ENCODE peak calls at places on chromosomes 2 and 18, in ten cellular contexts. One of them, this sample, is unnamed.

GRCh38 chr2:147934881-147935280 is 85.7 kb downstream of the ORC4 start:
- DNase-seq in endothelial cell of umbilical vein: no peak
- DNase-seq in chondrocyte: no peak
- DNase-seq in skeletal muscle cell: no peak
- DNase-seq in NCI-H1105 treated with DMSO at 0.1 percent for 48 hours: no peak
- DNase-seq in GM10248: no peak
- DNase-seq in ELR: no peak
- DNase-seq in AG04449: no peak
- DNase-seq in choroid plexus epithelial cell: peak
- DNase-seq in midbrain: no peak
- DNase-seq in this sample: no peak

GRCh38 chr2:118881490-118882129 is 34.2 kb upstream of the EN1 start:
- DNase-seq in endothelial cell of umbilical vein: peak
- DNase-seq in chondrocyte: no peak
- DNase-seq in skeletal muscle cell: no peak
- DNase-seq in NCI-H1105 treated with DMSO at 0.1 percent for 48 hours: peak
- DNase-seq in GM10248: peak
- DNase-seq in ELR: peak
- DNase-seq in AG04449: no peak
- DNase-seq in choroid plexus epithelial cell: peak
- DNase-seq in midbrain: peak
- DNase-seq in this sample: peak

GRCh38 chr2:234544659-234545611 is 48.1 kb upstream of the ARL4C start:
- DNase-seq in endothelial cell of umbilical vein: peak
- DNase-seq in chondrocyte: no peak
- DNase-seq in skeletal muscle cell: no peak
- DNase-seq in NCI-H1105 treated with DMSO at 0.1 percent for 48 hours: peak
- DNase-seq in GM10248: peak
- DNase-seq in ELR: peak
- DNase-seq in AG04449: no peak
- DNase-seq in choroid plexus epithelial cell: peak
- DNase-seq in midbrain: peak
- DNase-seq in this sample: peak

GRCh38 chr2:169741-170140 is 94.1 kb downstream of the SH3YL1 start:
- DNase-seq in endothelial cell of umbilical vein: no peak
- DNase-seq in chondrocyte: no peak
- DNase-seq in skeletal muscle cell: no peak
- DNase-seq in NCI-H1105 treated with DMSO at 0.1 percent for 48 hours: peak
- DNase-seq in GM10248: no peak
- DNase-seq in ELR: no peak
- DNase-seq in AG04449: no peak
- DNase-seq in choroid plexus epithelial cell: no peak
- DNase-seq in midbrain: no peak
- DNase-seq in this sample: no peak

GRCh38 chr18:28080876-28081300 is 96.0 kb downstream of the CDH2 start:
- DNase-seq in endothelial cell of umbilical vein: no peak
- DNase-seq in chondrocyte: no peak
- DNase-seq in skeletal muscle cell: no peak
- DNase-seq in NCI-H1105 treated with DMSO at 0.1 percent for 48 hours: no peak
- DNase-seq in GM10248: no peak
- DNase-seq in ELR: peak
- DNase-seq in AG04449: no peak
- DNase-seq in choroid plexus epithelial cell: peak
- DNase-seq in midbrain: no peak
- DNase-seq in this sample: peak

GRCh38 chr2:44178950-44179349 is 10.3 kb downstream of the PPM1B start:
- DNase-seq in endothelial cell of umbilical vein: no peak
- DNase-seq in chondrocyte: no peak
- DNase-seq in skeletal muscle cell: no peak
- DNase-seq in NCI-H1105 treated with DMSO at 0.1 percent for 48 hours: no peak
- DNase-seq in GM10248: no peak
- DNase-seq in ELR: no peak
- DNase-seq in AG04449: no peak
- DNase-seq in choroid plexus epithelial cell: no peak
- DNase-seq in midbrain: no peak
- DNase-seq in this sample: no peak

GRCh38 chr2:234304945-234305344 is 191.9 kb downstream of the ARL4C start:
- DNase-seq in endothelial cell of umbilical vein: no peak
- DNase-seq in chondrocyte: no peak
- DNase-seq in skeletal muscle cell: no peak
- DNase-seq in NCI-H1105 treated with DMSO at 0.1 percent for 48 hours: no peak
- DNase-seq in GM10248: no peak
- DNase-seq in ELR: peak
- DNase-seq in AG04449: no peak
- DNase-seq in choroid plexus epithelial cell: peak
- DNase-seq in midbrain: no peak
- DNase-seq in this sample: no peak

GRCh38 chr2:147013696-147014392 is 831.0 kb upstream of the ACVR2A start:
- DNase-seq in endothelial cell of umbilical vein: no peak
- DNase-seq in chondrocyte: no peak
- DNase-seq in skeletal muscle cell: no peak
- DNase-seq in NCI-H1105 treated with DMSO at 0.1 percent for 48 hours: no peak
- DNase-seq in GM10248: no peak
- DNase-seq in ELR: no peak
- DNase-seq in AG04449: no peak
- DNase-seq in choroid plexus epithelial cell: no peak
- DNase-seq in midbrain: no peak
- DNase-seq in this sample: no peak

GRCh38 chr2:207847807-207848544 is 78.3 kb upstream of the FZD5 start:
- DNase-seq in endothelial cell of umbilical vein: peak
- DNase-seq in chondrocyte: no peak
- DNase-seq in skeletal muscle cell: no peak
- DNase-seq in NCI-H1105 treated with DMSO at 0.1 percent for 48 hours: peak
- DNase-seq in GM10248: no peak
- DNase-seq in ELR: no peak
- DNase-seq in AG04449: peak
- DNase-seq in choroid plexus epithelial cell: peak
- DNase-seq in midbrain: no peak
- DNase-seq in this sample: peak

GRCh38 chr2:234044157-234044556 is 6.3 kb upstream of the SPP2 start:
- DNase-seq in endothelial cell of umbilical vein: peak
- DNase-seq in chondrocyte: no peak
- DNase-seq in skeletal muscle cell: peak
- DNase-seq in NCI-H1105 treated with DMSO at 0.1 percent for 48 hours: no peak
- DNase-seq in GM10248: no peak
- DNase-seq in ELR: peak
- DNase-seq in AG04449: peak
- DNase-seq in choroid plexus epithelial cell: peak
- DNase-seq in midbrain: no peak
- DNase-seq in this sample: no peak

GRCh38 chr2:27408601-27409320 is 630 bp downstream of the PPM1G start:
- DNase-seq in endothelial cell of umbilical vein: peak
- DNase-seq in chondrocyte: no peak
- DNase-seq in skeletal muscle cell: no peak
- DNase-seq in NCI-H1105 treated with DMSO at 0.1 percent for 48 hours: no peak
- DNase-seq in GM10248: peak
- DNase-seq in ELR: peak
- DNase-seq in AG04449: no peak
- DNase-seq in choroid plexus epithelial cell: no peak
- DNase-seq in midbrain: no peak
- DNase-seq in this sample: no peak

GRCh38 chr2:202355993-202356505 is 20.1 kb upstream of the BMPR2 start:
- DNase-seq in endothelial cell of umbilical vein: no peak
- DNase-seq in chondrocyte: no peak
- DNase-seq in skeletal muscle cell: no peak
- DNase-seq in NCI-H1105 treated with DMSO at 0.1 percent for 48 hours: no peak
- DNase-seq in GM10248: no peak
- DNase-seq in ELR: no peak
- DNase-seq in AG04449: no peak
- DNase-seq in choroid plexus epithelial cell: no peak
- DNase-seq in midbrain: no peak
- DNase-seq in this sample: no peak

GRCh38 chr2:181581534-181581933 is 75.4 kb downstream of the CERKL start:
- DNase-seq in endothelial cell of umbilical vein: no peak
- DNase-seq in chondrocyte: no peak
- DNase-seq in skeletal muscle cell: no peak
- DNase-seq in NCI-H1105 treated with DMSO at 0.1 percent for 48 hours: no peak
- DNase-seq in GM10248: no peak
- DNase-seq in ELR: no peak
- DNase-seq in AG04449: no peak
- DNase-seq in choroid plexus epithelial cell: no peak
- DNase-seq in midbrain: no peak
- DNase-seq in this sample: no peak

GRCh38 chr2:168156661-168157060 is 90.7 kb downstream of the STK39 start:
- DNase-seq in endothelial cell of umbilical vein: no peak
- DNase-seq in chondrocyte: no peak
- DNase-seq in skeletal muscle cell: peak
- DNase-seq in NCI-H1105 treated with DMSO at 0.1 percent for 48 hours: no peak
- DNase-seq in GM10248: no peak
- DNase-seq in ELR: peak
- DNase-seq in AG04449: no peak
- DNase-seq in choroid plexus epithelial cell: peak
- DNase-seq in midbrain: no peak
- DNase-seq in this sample: peak

GRCh38 chr2:225157052-225157451 is 114.8 kb upstream of the DOCK10 start:
- DNase-seq in endothelial cell of umbilical vein: no peak
- DNase-seq in chondrocyte: no peak
- DNase-seq in skeletal muscle cell: no peak
- DNase-seq in NCI-H1105 treated with DMSO at 0.1 percent for 48 hours: no peak
- DNase-seq in GM10248: no peak
- DNase-seq in ELR: no peak
- DNase-seq in AG04449: no peak
- DNase-seq in choroid plexus epithelial cell: peak
- DNase-seq in midbrain: no peak
- DNase-seq in this sample: no peak

GRCh38 chr2:8676191-8676914 is 5.5 kb upstream of the ID2 start:
- DNase-seq in endothelial cell of umbilical vein: peak
- DNase-seq in chondrocyte: no peak
- DNase-seq in skeletal muscle cell: no peak
- DNase-seq in NCI-H1105 treated with DMSO at 0.1 percent for 48 hours: no peak
- DNase-seq in GM10248: no peak
- DNase-seq in ELR: peak
- DNase-seq in AG04449: no peak
- DNase-seq in choroid plexus epithelial cell: peak
- DNase-seq in midbrain: peak
- DNase-seq in this sample: no peak

GRCh38 chr2:88709117-88709739 is 17.8 kb downstream of the RPIA start:
- DNase-seq in endothelial cell of umbilical vein: peak
- DNase-seq in chondrocyte: no peak
- DNase-seq in skeletal muscle cell: peak
- DNase-seq in NCI-H1105 treated with DMSO at 0.1 percent for 48 hours: no peak
- DNase-seq in GM10248: no peak
- DNase-seq in ELR: peak
- DNase-seq in AG04449: peak
- DNase-seq in choroid plexus epithelial cell: peak
- DNase-seq in midbrain: no peak
- DNase-seq in this sample: no peak

GRCh38 chr2:180656455-180656847 is 324.0 kb upstream of the UBE2E3 start:
- DNase-seq in endothelial cell of umbilical vein: no peak
- DNase-seq in chondrocyte: no peak
- DNase-seq in skeletal muscle cell: no peak
- DNase-seq in NCI-H1105 treated with DMSO at 0.1 percent for 48 hours: no peak
- DNase-seq in GM10248: no peak
- DNase-seq in ELR: peak
- DNase-seq in AG04449: no peak
- DNase-seq in choroid plexus epithelial cell: peak
- DNase-seq in midbrain: no peak
- DNase-seq in this sample: no peak

GRCh38 chr2:170596576-170596975 is 118.6 kb upstream of the SP5 start:
- DNase-seq in endothelial cell of umbilical vein: no peak
- DNase-seq in chondrocyte: no peak
- DNase-seq in skeletal muscle cell: no peak
- DNase-seq in NCI-H1105 treated with DMSO at 0.1 percent for 48 hours: no peak
- DNase-seq in GM10248: no peak
- DNase-seq in ELR: no peak
- DNase-seq in AG04449: no peak
- DNase-seq in choroid plexus epithelial cell: no peak
- DNase-seq in midbrain: no peak
- DNase-seq in this sample: no peak

GRCh38 chr2:105369009-105369408 is 29.8 kb downstream of the FHL2 start:
- DNase-seq in endothelial cell of umbilical vein: no peak
- DNase-seq in chondrocyte: peak
- DNase-seq in skeletal muscle cell: no peak
- DNase-seq in NCI-H1105 treated with DMSO at 0.1 percent for 48 hours: no peak
- DNase-seq in GM10248: no peak
- DNase-seq in ELR: no peak
- DNase-seq in AG04449: no peak
- DNase-seq in choroid plexus epithelial cell: no peak
- DNase-seq in midbrain: no peak
- DNase-seq in this sample: no peak

GRCh38 chr2:166592750-166593149 is 98.7 kb upstream of the SCN7A start:
- DNase-seq in endothelial cell of umbilical vein: no peak
- DNase-seq in chondrocyte: no peak
- DNase-seq in skeletal muscle cell: no peak
- DNase-seq in NCI-H1105 treated with DMSO at 0.1 percent for 48 hours: no peak
- DNase-seq in GM10248: no peak
- DNase-seq in ELR: no peak
- DNase-seq in AG04449: no peak
- DNase-seq in choroid plexus epithelial cell: no peak
- DNase-seq in midbrain: no peak
- DNase-seq in this sample: no peak

GRCh38 chr18:73986711-73987110 is 160.9 kb downstream of the FBXO15 start:
- DNase-seq in endothelial cell of umbilical vein: no peak
- DNase-seq in chondrocyte: no peak
- DNase-seq in skeletal muscle cell: no peak
- DNase-seq in NCI-H1105 treated with DMSO at 0.1 percent for 48 hours: no peak
- DNase-seq in GM10248: no peak
- DNase-seq in ELR: no peak
- DNase-seq in AG04449: no peak
- DNase-seq in choroid plexus epithelial cell: no peak
- DNase-seq in midbrain: no peak
- DNase-seq in this sample: no peak

GRCh38 chr18:78213365-78213994 is 766.1 kb upstream of the SALL3 start:
- DNase-seq in endothelial cell of umbilical vein: no peak
- DNase-seq in chondrocyte: no peak
- DNase-seq in skeletal muscle cell: no peak
- DNase-seq in NCI-H1105 treated with DMSO at 0.1 percent for 48 hours: no peak
- DNase-seq in GM10248: no peak
- DNase-seq in ELR: no peak
- DNase-seq in AG04449: no peak
- DNase-seq in choroid plexus epithelial cell: no peak
- DNase-seq in midbrain: no peak
- DNase-seq in this sample: no peak

GRCh38 chr18:49321271-49321670 is 139.2 kb downstream of the DYM start:
- DNase-seq in endothelial cell of umbilical vein: no peak
- DNase-seq in chondrocyte: no peak
- DNase-seq in skeletal muscle cell: no peak
- DNase-seq in NCI-H1105 treated with DMSO at 0.1 percent for 48 hours: no peak
- DNase-seq in GM10248: no peak
- DNase-seq in ELR: no peak
- DNase-seq in AG04449: no peak
- DNase-seq in choroid plexus epithelial cell: no peak
- DNase-seq in midbrain: no peak
- DNase-seq in this sample: no peak